ENCODE peak calls at places on chromosomes 13 and 19, in eight cellular contexts. O is mammary epithelial cell; V is AG04449; G is astrocyte of the spinal cord; Q is choroid plexus epithelial cell; P is CD4-positive, alpha-beta T cell; M is fibroblast of lung; C is GM12865. Y is an unnamed sample.

GRCh38 chr13:111395511-111396393 is 75.3 kb downstream of the TEX29 start:
- DNase-seq in G (no peak), V (no peak), P (no peak), C (no peak), Q (no peak), O (no peak), M (no peak), Y (no peak)

GRCh38 chr13:48476215-48476614 is 56.7 kb downstream of the RCBTB2 start:
- DNase-seq in M (no peak), O (no peak), G (no peak), C (peak), V (no peak), Q (no peak), P (no peak), Y (no peak)

GRCh38 chr13:111371720-111372119 is 51.3 kb downstream of the TEX29 start:
- DNase-seq in Q (no peak), V (no peak), O (no peak), M (no peak), C (no peak), P (no peak), G (no peak), Y (no peak)

GRCh38 chr13:96816874-96817273 is 177.4 kb downstream of the OXGR1 start:
- DNase-seq in C (no peak), P (no peak), M (no peak), Q (no peak), G (no peak), O (no peak), V (no peak), Y (no peak)

GRCh38 chr19:55600336-55601028 is 394 bp downstream of the ZNF524 start:
- DNase-seq in M (no peak), V (no peak), Q (no peak), G (peak), O (peak), P (no peak), C (no peak), Y (peak)

GRCh38 chr19:17718988-17719711 is at the start of gene MAP1S:
- DNase-seq in O (peak), G (peak), V (no peak), Q (peak), C (peak), P (peak), M (peak), Y (peak)

GRCh38 chr13:109858319-109858718 is 71.9 kb upstream of the IRS2 start:
- DNase-seq in O (peak), C (no peak), Q (no peak), P (no peak), M (no peak), G (no peak), V (no peak), Y (no peak)

GRCh38 chr13:94121686-94122085 is 357.8 kb downstream of the DCT start:
- DNase-seq in V (peak), Q (peak), G (peak), P (no peak), M (peak), C (no peak), O (peak), Y (no peak)

GRCh38 chr19:17097593-17098126 is 22.1 kb downstream of the MYO9B start:
- DNase-seq in Q (peak), C (no peak), G (no peak), V (no peak), M (peak), O (no peak), P (no peak), Y (no peak)

GRCh38 chr13:105491345-105491744 is 1044.1 kb downstream of the EFNB2 start:
- DNase-seq in V (no peak), Q (no peak), O (no peak), C (no peak), M (no peak), G (no peak), P (no peak), Y (no peak)

GRCh38 chr13:74683411-74683810 is 549.2 kb upstream of the KLF12 start:
- DNase-seq in Q (peak), V (no peak), G (no peak), O (peak), C (peak), M (no peak), P (no peak), Y (no peak)

GRCh38 chr13:85536706-85537105 is 262.5 kb downstream of the SLITRK6 start:
- DNase-seq in P (no peak), C (no peak), Q (peak), M (peak), V (no peak), O (peak), G (no peak), Y (no peak)

GRCh38 chr19:55080121-55080914 is 4.6 kb downstream of the EPS8L1 start:
- DNase-seq in M (peak), Q (peak), P (peak), O (peak), C (peak), V (no peak), G (peak), Y (peak)

GRCh38 chr19:15112385-15112784 is 5.2 kb downstream of the SYDE1 start:
- DNase-seq in C (no peak), O (peak), V (no peak), P (no peak), Q (peak), G (no peak), M (no peak), Y (no peak)

GRCh38 chr13:60562081-60562764 is 165.2 kb downstream of the TDRD3 start:
- DNase-seq in G (no peak), O (peak), M (no peak), C (no peak), Q (peak), V (no peak), P (no peak), Y (no peak)

GRCh38 chr19:38095411-38096308 is 128.4 kb downstream of the DPF1 start:
- DNase-seq in O (peak), Q (peak), G (peak), C (peak), M (peak), V (no peak), P (peak), Y (peak)
- TF ChIP-seq CTCF in O (peak), Q (peak), G (peak), C (peak), M (peak), V (peak), P (peak), Y (peak)

DNA sequence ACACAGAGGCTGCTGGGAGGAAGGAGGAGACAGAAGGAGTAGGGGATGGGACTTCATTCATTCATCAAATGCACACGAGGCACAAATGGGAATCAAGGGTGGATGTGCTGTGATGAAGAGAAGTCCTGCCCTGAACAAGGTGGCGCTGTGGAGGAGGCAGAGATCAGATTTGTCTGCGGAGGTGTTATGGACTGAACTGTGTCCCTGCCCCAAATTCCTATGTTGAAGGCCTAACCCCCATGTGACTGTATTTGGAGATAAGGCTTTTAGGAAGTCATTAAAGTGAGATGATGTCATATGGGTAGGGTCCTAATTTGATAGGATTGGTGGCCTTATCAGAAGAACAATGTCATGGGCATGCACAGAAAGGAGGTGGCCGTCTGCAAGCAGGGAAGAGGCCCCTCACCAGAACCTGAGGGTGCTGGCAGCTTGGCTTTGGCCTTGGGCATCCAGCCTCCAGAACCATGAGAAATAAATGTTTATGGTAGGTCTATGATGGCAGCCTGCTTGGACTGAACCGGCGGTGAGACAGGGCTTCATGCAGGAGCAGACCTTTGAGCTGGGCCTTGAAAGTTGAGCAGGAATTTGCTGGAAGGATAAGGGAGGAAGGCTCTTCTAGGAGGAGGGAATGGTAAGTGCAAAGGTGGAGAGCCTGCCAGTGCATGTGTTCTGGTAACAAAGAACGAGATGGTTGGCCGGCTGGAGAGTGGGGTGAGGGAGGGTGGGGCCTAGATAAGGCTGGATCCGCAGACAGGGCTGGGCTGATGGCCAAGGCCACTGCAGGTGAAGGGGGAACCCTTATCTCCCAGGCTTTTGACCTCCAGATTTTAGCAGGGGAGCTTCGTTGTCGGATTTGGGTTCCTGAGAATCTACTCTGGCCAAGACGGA is 2.7 kb upstream of the CEBPA start:
- DNase-seq in G (no peak), M (no peak), P (no peak), V (no peak), C (no peak), O (no peak), Q (no peak), Y (peak)
- TF ChIP-seq CTCF in G (no peak), M (no peak), P (no peak), V (no peak), C (no peak), O (no peak), Q (no peak), Y (no peak)

DNA sequence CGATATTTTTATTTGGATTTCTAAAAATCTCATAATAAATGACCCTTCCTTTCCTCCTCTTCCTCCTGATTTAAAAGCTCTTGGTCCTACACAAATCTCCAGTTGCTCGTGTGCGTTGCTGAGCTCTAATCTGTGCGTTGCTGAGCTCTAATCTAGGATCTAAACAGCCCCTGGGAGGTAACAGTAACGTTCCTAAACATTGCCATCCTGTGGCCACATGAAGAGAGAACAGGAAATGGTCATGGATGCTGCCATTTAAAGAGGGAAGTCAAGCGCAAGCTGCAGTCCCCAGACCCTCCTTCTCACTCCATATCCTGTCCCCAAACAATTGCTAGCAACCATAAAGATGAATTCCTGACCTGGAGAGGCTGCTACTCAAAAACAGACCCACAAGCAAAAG is 170.8 kb downstream of the NUFIP1 start:
- DNase-seq in Q (peak), P (no peak), G (peak), M (no peak), C (peak), V (no peak), O (peak), Y (no peak)
- TF ChIP-seq CTCF in Q (peak), P (no peak), G (no peak), M (peak), C (no peak), V (no peak), O (peak), Y (no peak)

GRCh38 chr19:47363758-47364529 is 14.8 kb downstream of the DHX34 start:
- DNase-seq in V (no peak), C (no peak), Q (peak), G (peak), M (peak), O (peak), P (no peak), Y (no peak)

GRCh38 chr19:47356900-47357299 is 7.8 kb downstream of the DHX34 start:
- DNase-seq in O (no peak), G (no peak), M (no peak), V (no peak), P (no peak), Q (no peak), C (no peak), Y (no peak)

GRCh38 chr19:47362321-47362720 is 13.2 kb downstream of the DHX34 start:
- DNase-seq in P (no peak), O (no peak), M (no peak), C (no peak), G (no peak), V (no peak), Q (no peak), Y (no peak)

GRCh38 chr19:47353307-47353712 is 4.2 kb downstream of the DHX34 start:
- DNase-seq in C (no peak), P (no peak), V (no peak), Q (no peak), M (no peak), O (no peak), G (no peak), Y (no peak)

GRCh38 chr19:47357788-47358680 is 8.9 kb downstream of the DHX34 start:
- DNase-seq in Q (peak), V (no peak), M (no peak), O (no peak), P (no peak), G (no peak), C (peak), Y (no peak)
- TF ChIP-seq CTCF in Q (peak), V (no peak), M (no peak), O (peak), P (no peak), G (peak), C (no peak), Y (peak)

GRCh38 chr13:41012536-41012935 is 6.6 kb downstream of the ELF1 start:
- DNase-seq in O (no peak), P (no peak), G (no peak), Q (no peak), V (no peak), M (no peak), C (no peak), Y (no peak)
- TF ChIP-seq CTCF in O (no peak), P (no peak), G (no peak), Q (no peak), V (no peak), M (no peak), C (no peak), Y (no peak)